ENCODE peak calls at places on chromosomes 13 and 19, in eight cellular contexts. K is Daoy; J is NCI-H2081; Q is T-helper 2 cell treated with Interferon-gamma antibody and Interleukin-4, amounts not matched to agents 5 μg/mL and 100 μg/mL, for 36 hours; E is ACHN; W is fibroblast of mammary gland; I is pons; H is stimulated activated CD8-positive, alpha-beta memory T cell treated with anti-CD3 and anti-CD28 coated beads, Interleukin-4, amount 100 ng/mL, for 48 hours. U is an unnamed sample.

GRCh38 chr19:2315818-2316353 is 7.9 kb upstream of the LINGO3 start:
- DNase-seq in E (peak), Q (no peak), K (peak), I (peak), W (peak), H (peak), J (no peak), U (no peak)

GRCh38 chr13:50309200-50309848 is 294.1 kb downstream of the KCNRG start:
- DNase-seq in H (no peak), K (no peak), J (no peak), I (no peak), Q (no peak), W (no peak), E (no peak), U (no peak)

GRCh38 chr13:21420706-21421105 is 38.4 kb downstream of the ZDHHC20 start:
- DNase-seq in J (no peak), Q (no peak), I (no peak), H (no peak), W (peak), E (peak), K (no peak), U (no peak)

GRCh38 chr19:917323-918151 is at the start of gene KISS1R:
- DNase-seq in I (no peak), H (peak), Q (peak), W (no peak), K (peak), E (peak), J (peak), U (no peak)

GRCh38 chr13:20492641-20493040 is 33.0 kb downstream of the CRYL1 start:
- DNase-seq in H (peak), Q (no peak), J (peak), I (no peak), W (peak), K (peak), E (peak), U (no peak)

GRCh38 chr13:79659161-79659560 is 178.2 kb downstream of the NDFIP2 start:
- DNase-seq in W (peak), K (no peak), Q (no peak), J (no peak), E (no peak), I (no peak), H (no peak), U (no peak)

GRCh38 chr19:30744741-30745475 is 372.7 kb downstream of the ZNF536 start:
- DNase-seq in H (no peak), K (no peak), J (no peak), W (no peak), I (no peak), E (no peak), Q (no peak), U (no peak)

GRCh38 chr19:4038057-4038456 is 28.6 kb downstream of the ZBTB7A start:
- DNase-seq in H (no peak), J (no peak), K (no peak), Q (no peak), W (no peak), E (no peak), I (no peak), U (no peak)

GRCh38 chr13:77000475-77000874 is 8.6 kb downstream of the CLN5 start:
- DNase-seq in I (no peak), K (no peak), H (no peak), W (no peak), Q (no peak), E (no peak), J (no peak), U (no peak)

GRCh38 chr19:16367269-16367683 is 42.6 kb downstream of the KLF2 start:
- DNase-seq in W (no peak), K (no peak), I (no peak), Q (peak), J (no peak), E (no peak), H (peak), U (no peak)

GRCh38 chr13:53873558-53873957 is 844.9 kb downstream of the OLFM4 start:
- DNase-seq in W (no peak), Q (no peak), J (peak), I (no peak), H (no peak), K (no peak), E (no peak), U (no peak)

GRCh38 chr13:69565334-69565733 is 542.3 kb upstream of the ATXN8OS start:
- DNase-seq in E (peak), I (no peak), K (peak), W (peak), H (no peak), Q (no peak), J (peak), U (no peak)

GRCh38 chr13:42110410-42111155 is 62.1 kb downstream of the DGKH start:
- DNase-seq in K (peak), W (peak), Q (no peak), H (no peak), I (peak), E (peak), J (peak), U (peak)

GRCh38 chr13:105048685-105049084 is 1486.8 kb downstream of the EFNB2 start:
- DNase-seq in E (no peak), I (no peak), J (no peak), H (no peak), K (no peak), W (no peak), Q (no peak), U (no peak)

GRCh38 chr19:39372941-39373340 is 18.0 kb downstream of the PAF1 start:
- DNase-seq in I (no peak), Q (no peak), H (no peak), E (no peak), J (no peak), W (peak), K (no peak), U (no peak)

GRCh38 chr13:31045621-31046081 is 113.2 kb downstream of the TEX26 start:
- DNase-seq in E (peak), I (no peak), H (peak), W (peak), Q (peak), J (no peak), K (peak), U (no peak)

GRCh38 chr19:10533656-10534386 is 9.9 kb upstream of the ATG4D start:
- DNase-seq in W (peak), K (no peak), I (no peak), H (no peak), Q (no peak), E (no peak), J (no peak), U (no peak)

GRCh38 chr13:103762523-103762922 is 696.3 kb upstream of the SLC10A2 start:
- DNase-seq in W (no peak), H (no peak), K (no peak), E (no peak), J (no peak), I (no peak), Q (no peak), U (no peak)

GRCh38 chr13:72530471-72530870 is 197.0 kb downstream of the MZT1 start:
- DNase-seq in J (no peak), K (no peak), I (no peak), H (no peak), W (no peak), Q (no peak), E (no peak), U (no peak)

GRCh38 chr13:35892837-35893814 is 238.1 kb downstream of the DCLK1 start:
- DNase-seq in I (no peak), J (no peak), H (no peak), Q (no peak), W (no peak), K (no peak), E (no peak), U (no peak)

GRCh38 chr13:50512602-50513527 is 330.6 kb downstream of the DLEU7 start:
- DNase-seq in Q (peak), K (peak), W (peak), J (peak), H (peak), E (no peak), I (peak), U (no peak)

GRCh38 chr13:31346891-31347290 is 147.1 kb downstream of the B3GLCT start:
- DNase-seq in Q (no peak), J (no peak), I (no peak), E (no peak), W (no peak), H (no peak), K (no peak), U (no peak)

GRCh38 chr19:1040476-1041271 is 767 bp downstream of the ABCA7 start:
- DNase-seq in Q (peak), K (peak), I (peak), W (peak), H (peak), E (peak), J (peak), U (peak)

GRCh38 chr19:1169921-1170885 is 3.9 kb downstream of the SBNO2 start:
- DNase-seq in I (no peak), H (no peak), Q (no peak), J (no peak), E (no peak), K (peak), W (peak), U (no peak)

GRCh38 chr19:1162404-1163282 is 11.4 kb downstream of the SBNO2 start:
- DNase-seq in K (no peak), J (no peak), I (no peak), H (no peak), E (no peak), Q (no peak), W (no peak), U (no peak)

GRCh38 chr19:45455707-45456499 is 11.9 kb upstream of the FOSB start:
- DNase-seq in W (peak), Q (peak), E (peak), I (no peak), H (peak), K (peak), J (no peak), U (no peak)